ENCODE peak calls at places on chromosomes 7 and 10, in four cellular contexts. R, A, N and U are unnamed samples.

GRCh38 chr7:120550494-120551048 is 277.6 kb downstream of the KCND2 start:
- DNase-seq in R (no peak), A (no peak), N (no peak), U (no peak)

GRCh38 chr7:106059556-106059955 is 52.6 kb downstream of the SYPL1 start:
- DNase-seq in R (no peak), A (no peak), N (no peak), U (no peak)

GRCh38 chr10:111522551-111522950 is 445.7 kb downstream of the ADRA2A start:
- DNase-seq in R (no peak), A (no peak), N (no peak), U (no peak)

GRCh38 chr7:22147113-22147512 is 201.4 kb upstream of the CDCA7L start:
- DNase-seq in R (no peak), A (peak), N (no peak), U (peak)

GRCh38 chr10:125084191-125085186 is 75.9 kb downstream of the CTBP2 start:
- DNase-seq in R (peak), A (peak), N (peak), U (peak)

GRCh38 chr7:100021297-100021696 is 5.9 kb downstream of the ZKSCAN1 start:
- DNase-seq in R (no peak), A (no peak), N (no peak), U (no peak)

GRCh38 chr7:108144931-108145330 is 14.8 kb upstream of the LAMB4 start:
- DNase-seq in R (no peak), A (no peak), N (no peak), U (no peak)

GRCh38 chr10:132665946-132666732 is 119.8 kb downstream of the NKX6-2 start:
- DNase-seq in R (peak), A (peak), N (peak), U (no peak)

GRCh38 chr7:80095545-80095944 is 39.1 kb upstream of the GNAI1 start:
- DNase-seq in R (no peak), A (peak), N (no peak), U (no peak)

GRCh38 chr7:82319674-82320118 is 123.9 kb downstream of the CACNA2D1 start:
- DNase-seq in R (peak), A (peak), N (peak), U (peak)

GRCh38 chr10:128875955-128876354 is 591.1 kb upstream of the MGMT start:
- DNase-seq in R (no peak), A (peak), N (no peak), U (no peak)

GRCh38 chr7:54831644-54832095 is 72.7 kb upstream of the SEC61G start:
- DNase-seq in R (peak), A (no peak), N (no peak), U (no peak)

GRCh38 chr10:105398202-105398601 is 757.1 kb downstream of the SORCS3 start:
- DNase-seq in R (no peak), A (no peak), N (no peak), U (no peak)

GRCh38 chr7:27400168-27400567 is 157.6 kb downstream of the EVX1 start:
- DNase-seq in R (no peak), A (no peak), N (no peak), U (no peak)

GRCh38 chr10:73911553-73912004 is 647 bp downstream of the PLAU start:
- DNase-seq in R (peak), A (no peak), N (no peak), U (no peak)

GRCh38 chr7:19016140-19016539 is 101.3 kb downstream of the TWIST1 start:
- DNase-seq in R (no peak), A (peak), N (no peak), U (no peak)

GRCh38 chr7:66967029-66967428 is 28.4 kb downstream of the SBDS start:
- DNase-seq in R (no peak), A (no peak), N (no peak), U (no peak)

GRCh38 chr7:100476903-100477870 is 1.8 kb downstream of the TSC22D4 start:
- DNase-seq in R (no peak), A (no peak), N (no peak), U (no peak)

GRCh38 chr7:12256025-12256570 is 45.0 kb downstream of the TMEM106B start:
- DNase-seq in R (peak), A (peak), N (no peak), U (no peak)

GRCh38 chr7:108099650-108100049 is 30.5 kb downstream of the LAMB4 start:
- DNase-seq in R (no peak), A (peak), N (no peak), U (no peak)

GRCh38 chr10:2885956-2886296 is 181.4 kb upstream of the PFKP start:
- DNase-seq in R (no peak), A (no peak), N (no peak), U (no peak)

GRCh38 chr10:129646921-129647320 is 179.9 kb downstream of the MGMT start:
- DNase-seq in R (no peak), A (no peak), N (no peak), U (no peak)

GRCh38 chr7:96075510-96076349 is 246.2 kb downstream of the SLC25A13 start:
- DNase-seq in R (peak), A (peak), N (peak), U (peak)

GRCh38 chr10:8042864-8043568 is 11.5 kb upstream of the GATA3 start:
- DNase-seq in R (no peak), A (no peak), N (no peak), U (no peak)

GRCh38 chr10:110637558-110638053 is 6.5 kb upstream of the RBM20 start:
- DNase-seq in R (peak), A (no peak), N (no peak), U (no peak)

GRCh38 chr10:23362879-23363787 is 18.5 kb upstream of the C10orf67 start:
- DNase-seq in R (no peak), A (no peak), N (no peak), U (no peak)

GRCh38 chr10:115335366-115335765 is 242.2 kb downstream of the ATRNL1 start:
- DNase-seq in R (no peak), A (no peak), N (no peak), U (no peak)

GRCh38 chr10:77415311-77415960 is 222.2 kb downstream of the KCNMA1 start:
- DNase-seq in R (no peak), A (no peak), N (no peak), U (no peak)

GRCh38 chr10:74275755-74276154 is 124.7 kb downstream of the ADK start:
- DNase-seq in R (no peak), A (no peak), N (no peak), U (no peak)

GRCh38 chr10:59265140-59265539 is 88.7 kb downstream of the PHYHIPL start:
- DNase-seq in R (no peak), A (no peak), N (no peak), U (no peak)

GRCh38 chr7:1586827-1587705 is 17.2 kb upstream of the PSMG3 start:
- DNase-seq in R (no peak), A (no peak), N (no peak), U (peak)

GRCh38 chr7:37570145-37570544 is 113.4 kb upstream of the GPR141 start:
- DNase-seq in R (no peak), A (no peak), N (no peak), U (no peak)

GRCh38 chr7:133051066-133051465 is 30.8 kb downstream of the CHCHD3 start:
- DNase-seq in R (peak), A (peak), N (peak), U (no peak)

GRCh38 chr10:105159268-105159667 is 518.2 kb downstream of the SORCS3 start:
- DNase-seq in R (no peak), A (no peak), N (no peak), U (no peak)

GRCh38 chr7:44098092-44099068 is 5.8 kb upstream of the AEBP1 start:
- DNase-seq in R (no peak), A (no peak), N (no peak), U (no peak)

GRCh38 chr7:24637021-24637420 is 63.8 kb downstream of the PALS2 start:
- DNase-seq in R (no peak), A (no peak), N (no peak), U (no peak)

GRCh38 chr7:150717821-150718420 is 1.5 kb downstream of the GIMAP1 start:
- DNase-seq in R (no peak), A (no peak), N (no peak), U (no peak)

GRCh38 chr7:150715738-150716137 is 675 bp upstream of the GIMAP1 start:
- DNase-seq in R (no peak), A (no peak), N (no peak), U (no peak)

GRCh38 chr7:150716939-150717338 is 526 bp downstream of the GIMAP1 start:
- DNase-seq in R (no peak), A (no peak), N (no peak), U (no peak)

GRCh38 chr7:150716368-150716767 is at the start of gene GIMAP1:
- DNase-seq in R (no peak), A (no peak), N (no peak), U (no peak)

GRCh38 chr7:150715293-150715692 is 1.1 kb upstream of the GIMAP1 start:
- DNase-seq in R (no peak), A (no peak), N (no peak), U (no peak)
- TF ChIP-seq CTCF in R (no peak), A (no peak), N (no peak), U (no peak)

DNA sequence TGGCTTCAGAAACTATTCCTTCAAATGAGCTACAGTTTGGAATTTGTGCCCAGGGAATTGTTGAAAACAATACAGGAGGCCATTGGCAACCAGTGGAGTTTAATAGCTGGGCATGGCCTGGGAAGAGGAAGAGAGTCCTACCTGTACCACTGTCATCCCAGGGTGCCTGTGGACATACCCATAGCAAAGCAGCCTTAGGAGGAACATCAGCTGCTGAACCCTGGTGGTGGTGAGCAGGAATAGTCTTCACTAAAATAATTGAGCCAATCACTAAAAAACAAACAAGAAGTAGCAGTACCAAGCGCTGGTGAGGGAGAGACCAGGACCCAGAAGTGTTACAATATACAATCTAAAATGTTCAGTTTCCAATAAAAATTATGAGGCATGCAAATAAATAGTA is 14.5 kb downstream of the IGFBP1 start:
- DNase-seq in R (no peak), A (no peak), N (no peak), U (no peak)
- H3K27ac ChIP-seq in R (no peak), A (no peak), N (no peak), U (no peak)

GRCh38 chr7:3461923-3462322 is 160.9 kb downstream of the SDK1 start:
- DNase-seq in R (no peak), A (no peak), N (no peak), U (no peak)
- TF ChIP-seq CTCF in R (no peak), A (no peak), N (no peak), U (no peak)

GRCh38 chr10:113753020-113753692 is 1.7 kb downstream of the PLEKHS1 start:
- DNase-seq in R (no peak), A (peak), N (peak), U (no peak)
- H3K27ac ChIP-seq in R (no peak), A (no peak), N (no peak), U (no peak)

GRCh38 chr10:93991101-93991500 is 2.6 kb upstream of the PLCE1 start:
- DNase-seq in R (no peak), A (peak), N (no peak), U (no peak)

GRCh38 chr10:93991596-93992284 is 2.0 kb upstream of the PLCE1 start:
- DNase-seq in R (peak), A (peak), N (no peak), U (peak)

GRCh38 chr10:93993414-93993781 is 333 bp upstream of the PLCE1 start:
- DNase-seq in R (no peak), A (no peak), N (no peak), U (no peak)

GRCh38 chr10:93993782-93994668 is at the start of gene PLCE1:
- DNase-seq in R (peak), A (peak), N (no peak), U (peak)

GRCh38 chr10:93992400-93993030 is 1.2 kb upstream of the PLCE1 start:
- DNase-seq in R (peak), A (peak), N (no peak), U (no peak)
- TF ChIP-seq CTCF in R (no peak), A (peak), N (peak), U (no peak)

GRCh38 chr7:72211175-72211574 is 201.0 kb downstream of the CALN1 start:
- DNase-seq in R (no peak), A (no peak), N (no peak), U (no peak)

GRCh38 chr7:72213081-72213480 is 199.1 kb downstream of the CALN1 start:
- DNase-seq in R (no peak), A (no peak), N (no peak), U (no peak)

GRCh38 chr7:72217151-72217550 is 195.0 kb downstream of the CALN1 start:
- DNase-seq in R (no peak), A (no peak), N (no peak), U (no peak)

GRCh38 chr7:72219500-72219899 is 192.6 kb downstream of the CALN1 start:
- DNase-seq in R (no peak), A (no peak), N (no peak), U (no peak)

GRCh38 chr7:72213769-72214168 is 198.4 kb downstream of the CALN1 start:
- DNase-seq in R (no peak), A (no peak), N (no peak), U (no peak)
- H3K27ac ChIP-seq in R (no peak), A (no peak), N (no peak), U (no peak)

DNA sequence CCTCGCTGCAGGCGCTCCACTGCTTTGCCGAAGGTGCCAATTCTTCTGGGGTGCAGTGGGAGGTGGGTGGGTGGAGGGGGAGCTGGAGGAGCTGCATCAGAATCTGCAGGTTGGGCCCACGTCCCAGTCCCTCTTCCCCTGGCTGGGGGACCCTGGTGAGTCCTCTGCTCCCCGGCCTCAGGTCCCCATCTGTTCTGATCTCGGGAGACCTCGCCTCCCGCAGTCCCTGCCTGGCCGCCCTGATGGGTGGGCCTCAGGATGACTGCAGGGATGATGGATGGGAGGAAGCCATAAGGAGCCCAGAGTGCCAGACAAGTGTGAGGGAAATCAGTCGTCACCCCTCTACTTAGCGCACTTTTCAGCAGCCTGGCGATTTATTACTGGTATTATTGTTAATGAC is 89.3 kb upstream of the PCBD1 start:
- DNase-seq in R (no peak), A (no peak), N (no peak), U (no peak)
- TF ChIP-seq CTCF in R (no peak), A (no peak), N (no peak), U (no peak)